ENCODE peak calls at places on chromosomes 12 and 14, in ten cellular contexts. F is body of pancreas, W is mucosa of descending colon, P is H9, L is heart left ventricle, S is ovary, A is HCT116, D is left ventricle myocardium inferior, O is cardiac muscle cell, K is Caco-2. B is an unnamed sample. For H3K4me1, the result is how much of the 10 kb centered on the place peaks cover.

GRCh38 chr12:26821212-26821701 is 11.7 kb downstream of the ITPR2 start:
- DNase-seq in L (no peak), D (no peak), K (no peak), P (no peak), W (no peak), S (no peak), F (peak), O (no peak), A (no peak), B (no peak)

GRCh38 chr12:4293942-4294505 is 20.5 kb downstream of the CCND2 start:
- DNase-seq in L (no peak), D (no peak), O (no peak), W (no peak), A (no peak), S (no peak), P (no peak), K (no peak), F (no peak), B (no peak)

GRCh38 chr12:116384629-116385485 is 107.4 kb upstream of the MED13L start:
- DNase-seq in S (no peak), O (no peak), D (no peak), F (peak), W (no peak), K (peak), A (no peak), L (no peak), P (peak), B (no peak)

GRCh38 chr12:52713960-52714886 is 10.9 kb upstream of the KRT77 start:
- DNase-seq in S (no peak), D (no peak), W (no peak), O (peak), K (no peak), A (no peak), L (no peak), P (peak), F (no peak), B (no peak)

GRCh38 chr12:27751386-27752047 is 28.5 kb upstream of the KLHL42 start:
- DNase-seq in W (peak), L (no peak), O (no peak), K (no peak), S (no peak), P (no peak), D (no peak), A (peak), F (peak), B (no peak)

GRCh38 chr12:52496590-52497071 is 3.6 kb upstream of the KRT6A start:
- DNase-seq in W (no peak), A (peak), P (peak), O (no peak), F (no peak), L (no peak), K (no peak), D (no peak), S (no peak), B (no peak)

GRCh38 chr14:32383337-32384009 is 54.4 kb downstream of the AKAP6 start:
- DNase-seq in W (no peak), S (no peak), F (no peak), D (no peak), K (no peak), L (no peak), A (no peak), P (no peak), O (no peak), B (no peak)

GRCh38 chr14:91415794-91416743 is 1.6 kb downstream of the CCDC88C start:
- DNase-seq in O (no peak), A (no peak), F (peak), W (peak), P (no peak), D (no peak), L (no peak), S (no peak), K (no peak), B (no peak)

GRCh38 chr12:13962699-13963098 is 18.7 kb downstream of the GRIN2B start:
- DNase-seq in P (peak), F (peak), A (peak), W (no peak), K (peak), L (no peak), D (no peak), S (no peak), O (peak), B (no peak)

GRCh38 chr12:2264622-2265306 is 212.0 kb downstream of the CACNA1C start:
- DNase-seq in L (no peak), F (peak), O (no peak), W (no peak), P (no peak), A (no peak), D (no peak), K (no peak), S (no peak), B (no peak)

GRCh38 chr12:92421701-92422100 is 276.1 kb upstream of the BTG1 start:
- DNase-seq in K (peak), S (no peak), P (no peak), O (no peak), L (no peak), F (no peak), A (no peak), W (no peak), D (no peak), B (no peak)

GRCh38 chr12:120381752-120382419 is 12.9 kb upstream of the MSI1 start:
- DNase-seq in L (no peak), D (no peak), K (no peak), S (no peak), P (no peak), A (no peak), O (peak), F (no peak), W (no peak), B (no peak)

GRCh38 chr12:45409966-45410365 is 194.1 kb downstream of the ANO6 start:
- DNase-seq in F (no peak), L (peak), W (no peak), A (no peak), S (peak), D (no peak), O (no peak), K (no peak), P (no peak), B (no peak)

GRCh38 chr12:54394281-54394719 is 9.8 kb upstream of the ZNF385A start:
- DNase-seq in L (no peak), K (peak), D (no peak), S (no peak), F (peak), A (peak), W (peak), P (peak), O (peak), B (peak)

GRCh38 chr12:77591959-77592358 is 238.7 kb upstream of the NAV3 start:
- DNase-seq in F (peak), L (no peak), O (peak), W (peak), A (no peak), P (peak), K (peak), S (no peak), D (no peak), B (no peak)

GRCh38 chr12:54980341-54980740 is 4.2 kb downstream of the TESPA1 start:
- DNase-seq in K (no peak), L (no peak), D (no peak), W (no peak), F (no peak), S (no peak), A (no peak), P (no peak), O (no peak), B (no peak)

DNA sequence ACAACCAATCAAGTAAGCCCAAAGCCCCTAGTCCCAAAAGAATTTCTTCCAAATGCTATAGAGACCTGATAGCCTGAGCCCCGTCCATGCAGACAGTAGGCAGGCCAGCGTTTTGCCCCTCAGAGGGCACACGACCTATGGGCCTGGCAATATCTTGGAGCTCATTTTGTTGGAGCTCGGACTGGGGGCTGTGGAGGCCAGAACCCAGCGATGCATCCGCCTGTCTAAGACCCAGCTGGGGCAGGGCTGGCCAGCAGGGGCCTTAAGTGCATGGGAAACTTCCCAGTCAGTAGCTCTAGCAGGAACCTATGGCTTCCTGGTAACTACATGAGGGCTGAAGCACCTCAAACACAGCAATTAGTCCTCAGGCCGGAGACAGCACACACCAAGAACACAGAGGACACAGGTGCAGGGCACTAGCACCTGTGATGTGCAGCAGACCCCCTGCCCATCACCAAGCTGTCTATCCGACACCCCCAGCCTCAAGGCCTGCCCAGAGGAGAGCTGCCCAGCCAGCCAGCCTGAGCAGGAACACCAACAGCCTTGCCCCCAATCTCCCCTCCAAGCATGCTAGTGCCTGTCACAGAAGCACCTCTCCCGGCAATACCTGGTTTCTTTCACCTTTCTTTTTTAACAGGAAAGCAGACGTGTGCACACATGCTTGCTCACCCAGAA is 50.8 kb downstream of the ARL6IP4 start:
- DNase-seq in P (no peak), K (no peak), L (no peak), O (no peak), S (no peak), F (no peak), A (no peak), D (no peak), W (no peak), B (no peak)
- H3K4me1 ChIP-seq in P (under half), K (under half), L (under half), O (under half), S (under half), F (under half), A (under half), D (under half), W (under half), B (under half)

DNA sequence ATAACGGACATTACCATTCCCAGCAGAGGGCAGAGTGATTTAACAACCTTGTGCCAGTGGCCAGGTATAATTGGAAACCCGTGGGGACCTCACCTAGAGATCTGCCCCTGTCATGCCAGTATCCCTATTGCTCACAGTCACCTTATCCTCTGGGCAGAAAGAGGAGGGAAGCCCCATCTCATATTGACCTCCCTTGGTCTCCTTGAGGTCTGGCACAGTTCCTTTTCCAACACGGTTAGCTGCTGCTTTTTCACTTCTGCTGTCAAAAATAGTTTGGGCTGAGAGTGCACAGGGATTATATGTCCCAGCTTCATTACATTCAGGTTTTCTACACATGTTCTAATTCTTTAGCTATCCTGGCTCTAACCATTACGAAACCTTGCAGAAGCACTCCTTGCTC is 111.6 kb upstream of the MIS18BP1 start:
- DNase-seq in L (no peak), D (no peak), O (no peak), W (no peak), F (no peak), A (no peak), S (no peak), K (no peak), P (no peak), B (no peak)
- TF ChIP-seq CTCF in L (no peak), D (peak), O (no peak), W (no peak), F (no peak), A (peak), S (no peak), K (no peak), P (peak), B (no peak)

GRCh38 chr12:56724660-56724988 is 475 bp downstream of the NACA start:
- DNase-seq in O (peak), D (no peak), L (no peak), W (peak), S (no peak), A (no peak), P (no peak), F (peak), K (no peak), B (no peak)

GRCh38 chr12:56723889-56724659 is 1.0 kb downstream of the NACA start:
- DNase-seq in S (peak), A (no peak), K (no peak), P (no peak), L (peak), O (peak), W (peak), F (peak), D (peak), B (peak)

GRCh38 chr12:56723352-56723751 is 1.7 kb downstream of the NACA start:
- DNase-seq in W (no peak), D (no peak), P (no peak), K (no peak), F (no peak), A (no peak), L (no peak), S (no peak), O (no peak), B (no peak)

GRCh38 chr12:56724989-56725722 is at the start of gene NACA:
- DNase-seq in O (peak), F (peak), A (peak), W (peak), K (peak), S (peak), D (peak), P (peak), L (peak), B (peak)

DNA sequence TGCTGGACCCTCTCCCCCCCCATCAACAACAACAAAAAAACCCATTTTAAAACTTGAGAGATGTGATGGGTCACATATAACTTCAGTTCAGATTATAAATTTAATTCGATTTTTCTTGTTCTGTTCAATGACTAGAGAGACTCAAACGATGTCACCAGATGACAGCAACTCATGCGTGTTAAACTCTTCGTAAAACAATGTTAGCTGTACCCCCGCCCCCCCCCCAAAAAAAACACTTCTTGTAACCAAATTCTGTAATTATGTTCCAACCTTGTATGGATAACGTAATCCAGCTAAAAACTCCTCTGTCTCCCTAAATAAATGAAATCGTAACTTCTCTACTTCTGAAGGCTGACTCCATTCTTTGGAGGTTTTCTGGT is 614 bp upstream of the NACA start:
- DNase-seq in S (no peak), P (no peak), W (no peak), F (no peak), D (no peak), L (no peak), K (no peak), A (no peak), O (no peak), B (no peak)
- H3K4me1 ChIP-seq in S (under half), P (under half), W (under half), F (under half), D (under half), L (under half), K (under half), A (under half), O (under half), B (under half)

GRCh38 chr14:26905219-26905618 is 307.4 kb upstream of the NOVA1 start:
- DNase-seq in F (no peak), W (no peak), S (no peak), O (no peak), K (no peak), D (no peak), L (no peak), A (no peak), P (no peak), B (no peak)
- TF ChIP-seq CTCF in F (no peak), W (no peak), S (no peak), O (no peak), K (no peak), D (no peak), L (no peak), A (no peak), P (no peak), B (no peak)

DNA sequence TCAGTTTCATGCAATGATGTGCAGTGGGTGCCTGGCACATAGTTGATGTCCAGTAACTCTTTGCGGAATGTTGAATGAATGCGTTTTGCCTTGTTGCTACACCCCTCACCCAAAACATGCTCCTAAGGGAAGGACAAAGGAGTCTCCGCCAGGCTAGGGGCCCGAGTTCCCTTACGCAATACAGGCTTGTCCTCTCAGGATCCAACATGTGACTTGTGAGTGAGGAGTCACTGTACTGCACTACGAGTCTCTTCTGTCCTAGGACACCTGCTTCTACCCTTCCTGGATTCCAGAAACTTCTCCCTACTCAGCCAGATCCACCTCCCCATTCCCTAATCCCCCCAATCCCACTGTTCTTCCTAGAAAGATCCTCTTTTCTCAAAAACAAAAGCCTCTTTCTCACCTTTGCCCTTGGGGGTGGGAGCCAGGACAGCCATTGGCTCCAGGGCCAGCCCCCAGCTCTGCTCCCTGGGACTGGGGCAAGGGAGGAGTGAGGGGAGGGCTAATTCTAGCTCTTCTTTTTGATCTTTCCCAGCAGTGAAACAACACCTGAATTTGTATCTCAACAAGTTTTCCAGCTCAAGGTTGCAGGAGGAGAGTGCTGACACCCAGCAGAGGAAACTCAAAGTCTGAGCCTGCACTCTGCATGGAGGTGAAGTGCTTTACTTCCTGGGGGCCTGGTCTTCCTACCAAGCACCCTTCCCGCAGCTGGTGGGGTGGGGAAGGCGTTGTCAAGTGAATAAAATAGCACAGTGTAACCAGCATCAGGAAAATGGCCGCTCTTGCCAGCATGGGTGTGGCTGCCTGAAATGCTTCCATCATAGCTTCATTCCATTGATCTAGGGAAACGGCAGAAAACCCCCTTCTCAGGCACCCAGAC is 3.4 kb upstream of the OTUB2 start:
- DNase-seq in W (no peak), F (no peak), A (no peak), K (no peak), P (no peak), D (peak), L (no peak), O (no peak), S (no peak), B (no peak)
- H3K4me1 ChIP-seq in W (under half), F (under half), A (under half), K (under half), P (under half), D (under half), L (under half), O (under half), S (under half), B (under half)

GRCh38 chr14:22318951-22319350 is 270.1 kb downstream of the DAD1 start:
- DNase-seq in P (no peak), D (no peak), L (no peak), K (no peak), W (no peak), A (no peak), F (no peak), O (no peak), S (no peak), B (no peak)

GRCh38 chr14:22319526-22320352 is 269.3 kb downstream of the DAD1 start:
- DNase-seq in W (peak), P (peak), K (peak), F (peak), L (peak), S (no peak), O (peak), D (no peak), A (peak), B (peak)

GRCh38 chr14:22315336-22315735 is 273.7 kb downstream of the DAD1 start:
- DNase-seq in L (no peak), O (no peak), P (no peak), D (no peak), S (no peak), W (no peak), F (no peak), K (no peak), A (no peak), B (no peak)

GRCh38 chr14:22316473-22316872 is 272.6 kb downstream of the DAD1 start:
- DNase-seq in K (no peak), W (no peak), P (no peak), O (no peak), A (no peak), S (no peak), L (no peak), D (no peak), F (no peak), B (no peak)

GRCh38 chr14:22320353-22320733 is 268.7 kb downstream of the DAD1 start:
- DNase-seq in D (no peak), K (no peak), P (no peak), O (no peak), F (no peak), L (no peak), A (no peak), S (no peak), W (no peak), B (no peak)
- TF ChIP-seq CTCF in D (no peak), K (no peak), P (no peak), O (no peak), F (no peak), L (no peak), A (no peak), S (no peak), W (no peak), B (no peak)

GRCh38 chr14:24069411-24069735 is 2.0 kb upstream of the CPNE6 start:
- DNase-seq in P (no peak), L (peak), K (no peak), D (no peak), A (no peak), F (no peak), S (no peak), O (no peak), W (no peak), B (no peak)

GRCh38 chr14:24071836-24072420 is 566 bp downstream of the CPNE6 start:
- DNase-seq in A (no peak), P (no peak), L (no peak), W (no peak), F (no peak), S (no peak), O (no peak), K (no peak), D (no peak), B (no peak)

GRCh38 chr14:24070285-24071143 is 848 bp upstream of the CPNE6 start:
- DNase-seq in A (no peak), W (no peak), O (no peak), P (no peak), S (peak), L (peak), K (no peak), D (no peak), F (no peak), B (no peak)

GRCh38 chr14:24072436-24072835 is 1.1 kb downstream of the CPNE6 start:
- DNase-seq in A (no peak), D (no peak), W (no peak), S (no peak), K (no peak), F (peak), L (no peak), P (no peak), O (no peak), B (no peak)

GRCh38 chr14:24071144-24071697 is at the start of gene CPNE6:
- DNase-seq in D (no peak), L (no peak), K (no peak), P (no peak), F (no peak), A (no peak), O (no peak), W (no peak), S (peak), B (no peak)
- H3K4me1 ChIP-seq in D (under half), L (under half), K (under half), P (under half), F (under half), A (under half), O (under half), W (under half), S (under half), B (under half)

DNA sequence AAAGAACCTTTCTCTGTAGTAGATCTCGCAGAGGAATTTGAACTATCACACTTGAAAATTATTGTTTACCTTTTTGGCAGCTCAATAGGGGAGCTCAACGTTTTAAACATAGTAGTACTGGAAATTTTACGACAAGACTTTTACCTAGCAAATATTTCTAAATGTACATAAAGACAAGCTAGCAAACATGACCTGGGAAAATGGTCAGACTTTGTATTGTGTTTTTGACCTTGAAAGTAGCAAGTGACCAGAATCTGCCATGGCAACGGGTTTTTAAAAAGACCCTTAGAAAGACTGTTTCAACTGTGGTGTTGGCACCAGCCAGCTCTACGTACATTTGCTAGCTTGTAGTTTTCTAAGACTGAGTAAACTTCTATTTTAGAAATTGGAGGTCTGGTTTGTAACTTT is 20.2 kb upstream of the A2M start:
- DNase-seq in W (no peak), A (no peak), O (no peak), K (no peak), F (no peak), L (no peak), S (no peak), D (no peak), P (no peak), B (no peak)
- TF ChIP-seq CTCF in W (no peak), A (no peak), O (no peak), K (no peak), F (no peak), L (no peak), S (no peak), D (no peak), P (no peak), B (no peak)